ENCODE peak calls at places on chromosomes 5 and 9, in five cellular contexts. A is pancreas, R is caudate nucleus, I is body of pancreas, H is WERI-Rb-1. S is an unnamed sample.

GRCh38 chr5:143562935-143563334 is 159.4 kb upstream of the NR3C1 start:
- DNase-seq in A (peak; percentile 48), H (no peak), I (peak; percentile 62), R (no peak), S (peak; percentile 85)

GRCh38 chr9:70485273-70485858 is 70.9 kb upstream of the KLF9 start:
- DNase-seq in I (no peak), H (peak; percentile 22), R (no peak), A (no peak), S (peak; percentile 43)

GRCh38 chr5:69503144-69503488 is 10.5 kb downstream of the OCLN start:
- DNase-seq in I (no peak), A (no peak), H (no peak), R (no peak), S (no peak)

GRCh38 chr5:59238126-59238902 is 655.2 kb downstream of the PDE4D start:
- DNase-seq in A (no peak), I (no peak), R (no peak), H (no peak), S (no peak)

GRCh38 chr5:1782385-1783213 is 17.0 kb downstream of the MRPL36 start:
- DNase-seq in A (no peak), I (no peak), R (no peak), H (no peak), S (no peak)

GRCh38 chr9:114169029-114169939 is 13.9 kb downstream of the COL27A1 start:
- DNase-seq in H (peak; percentile 45), I (no peak), A (no peak), R (no peak), S (peak; percentile 69)

GRCh38 chr9:14131353-14132088 is 182.4 kb downstream of the NFIB start:
- DNase-seq in R (no peak), I (peak; percentile 22), A (no peak), H (no peak), S (no peak)

GRCh38 chr9:117184173-117184572 is 230.7 kb downstream of the ASTN2 start:
- DNase-seq in H (no peak), A (no peak), R (no peak), I (no peak), S (no peak)

GRCh38 chr9:105608685-105609598 is 51.0 kb downstream of the FKTN start:
- DNase-seq in A (no peak), H (no peak), R (no peak), I (no peak), S (peak; percentile 11)

GRCh38 chr5:134509308-134510040 is 16.0 kb upstream of the JADE2 start:
- DNase-seq in H (peak; percentile 89), R (no peak), I (peak; percentile 94), A (peak; percentile 68), S (no peak)

GRCh38 chr5:157253547-157253946 is 12.4 kb upstream of the CYFIP2 start:
- DNase-seq in I (peak; percentile 44), R (no peak), A (no peak), H (peak; percentile 39), S (peak; percentile 55)

GRCh38 chr9:137369911-137370630 is 52.9 kb downstream of the EXD3 start:
- DNase-seq in R (no peak), I (peak; percentile 12), H (peak; percentile 11), A (peak; percentile 10), S (no peak)

GRCh38 chr9:121650220-121651013 is 1.0 kb upstream of the DAB2IP start:
- DNase-seq in H (peak; percentile 99), I (peak; percentile 50), A (peak; percentile 67), R (no peak), S (no peak)

GRCh38 chr9:87036482-87036881 is 89.2 kb upstream of the GAS1 start:
- DNase-seq in H (no peak), A (no peak), R (no peak), I (no peak), S (no peak)

GRCh38 chr9:116432051-116432450 is 255.1 kb upstream of the TRIM32 start:
- DNase-seq in R (no peak), I (no peak), A (no peak), H (no peak), S (no peak)

GRCh38 chr5:10801931-10802674 is 41.1 kb upstream of the DAP start:
- DNase-seq in A (no peak), I (no peak), H (no peak), R (no peak), S (no peak)

GRCh38 chr5:180169246-180170110 is 39.5 kb downstream of the RASGEF1C start:
- DNase-seq in A (no peak), R (no peak), H (no peak), I (no peak), S (no peak)

GRCh38 chr5:151694035-151694485 is 7.3 kb upstream of the SPARC start:
- DNase-seq in A (no peak), I (no peak), R (peak; percentile 43), H (no peak), S (no peak)

GRCh38 chr5:95304706-95305105 is 19.8 kb upstream of the MCTP1 start:
- DNase-seq in H (no peak), A (no peak), I (no peak), R (no peak), S (no peak)

GRCh38 chr5:1156033-1156753 is 44.3 kb upstream of the SLC12A7 start:
- DNase-seq in I (no peak), H (no peak), A (no peak), R (no peak), S (no peak)

GRCh38 chr5:65924366-65925093 is 1.8 kb upstream of the ERBIN start:
- DNase-seq in I (no peak), R (no peak), A (no peak), H (peak; percentile 54), S (no peak)

GRCh38 chr5:59152701-59153245 is 569.9 kb downstream of the RAB3C start:
- DNase-seq in I (no peak), A (no peak), H (no peak), R (no peak), S (no peak)

GRCh38 chr5:136073714-136074113 is 44.9 kb downstream of the TGFBI start:
- DNase-seq in A (no peak), H (no peak), R (no peak), I (no peak), S (no peak)

GRCh38 chr5:68114641-68115040 is 100.9 kb upstream of the PIK3R1 start:
- DNase-seq in R (no peak), H (no peak), I (no peak), A (no peak), S (peak; percentile 75)

GRCh38 chr9:73683862-73684591 is 532.4 kb downstream of the ANXA1 start:
- DNase-seq in A (no peak), H (peak; percentile 30), I (no peak), R (no peak), S (peak; percentile 5)

GRCh38 chr9:99108131-99108530 is 3.2 kb downstream of the TGFBR1 start:
- DNase-seq in R (no peak), I (no peak), H (no peak), A (no peak), S (no peak)

GRCh38 chr9:99104459-99105151 is at the start of gene TGFBR1:
- DNase-seq in I (peak; percentile 92), R (peak; percentile 92), H (peak; percentile 97), A (peak; percentile 91), S (peak; percentile 82)

GRCh38 chr9:99103909-99104458 is 929 bp upstream of the TGFBR1 start:
- DNase-seq in R (peak; percentile 5), I (no peak), A (no peak), H (no peak), S (peak; percentile 18)

GRCh38 chr9:99105152-99106043 is 485 bp downstream of the TGFBR1 start:
- DNase-seq in I (peak; percentile 78), R (peak; percentile 8), H (peak; percentile 61), A (peak; percentile 84), S (peak; percentile 71)

DNA sequence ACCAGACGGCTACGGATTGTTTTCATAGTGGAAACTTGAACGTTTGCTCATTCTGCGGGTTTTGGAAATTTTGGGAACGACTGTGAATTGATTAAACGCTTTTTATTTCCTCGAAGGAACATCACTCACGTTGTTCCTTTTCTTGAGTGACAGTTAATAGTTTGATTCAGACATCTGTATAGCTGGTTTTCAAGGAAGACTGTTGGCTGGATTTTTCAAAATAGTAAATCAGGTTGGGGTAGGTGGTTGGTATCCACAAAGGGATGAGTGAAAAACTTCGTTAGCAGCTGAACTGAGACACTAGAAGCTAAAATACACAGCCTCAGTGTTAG is 1.1 kb downstream of the TGFBR1 start:
- DNase-seq in H (no peak), A (no peak), I (no peak), R (no peak), S (no peak)
- H3K27ac ChIP-seq in H (peak overlapping the region; percentile 84), A (peak overlapping the region; percentile 79), I (peak overlapping the region; percentile 85), R (peak overlapping the region; percentile 52), S (peak overlapping the region; percentile 95)

GRCh38 chr5:74575741-74576538 is 64.6 kb downstream of the ENC1 start:
- DNase-seq in I (no peak), H (no peak), A (no peak), R (no peak), S (peak; percentile 78)

GRCh38 chr5:74567351-74567870 is 73.1 kb downstream of the ENC1 start:
- DNase-seq in A (no peak), H (no peak), I (no peak), R (no peak), S (no peak)

GRCh38 chr5:74570250-74570649 is 70.3 kb downstream of the ENC1 start:
- DNase-seq in H (no peak), R (no peak), I (no peak), A (no peak), S (no peak)
- H3K27ac ChIP-seq in H (no peak overlapping the region), R (no peak overlapping the region), I (no peak overlapping the region), A (no peak overlapping the region), S (no peak overlapping the region)

DNA sequence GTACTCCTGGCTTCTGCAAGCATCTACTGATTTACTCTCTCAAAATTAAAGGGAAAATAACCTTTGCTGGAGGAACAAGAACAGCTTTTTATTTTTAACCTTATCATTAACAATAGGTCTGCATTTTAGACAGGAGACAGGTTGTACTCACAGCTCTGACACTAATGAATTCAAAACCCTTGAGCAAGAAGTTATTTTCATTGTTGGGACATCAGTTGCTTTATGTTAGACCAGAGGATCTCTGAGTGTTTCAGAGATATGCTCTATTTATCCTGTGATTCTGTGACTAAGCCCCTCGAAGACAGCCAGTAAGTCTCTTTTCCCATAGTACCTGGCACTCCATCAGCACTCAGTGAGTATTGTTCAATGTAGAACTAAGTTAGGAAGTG is 190.2 kb upstream of the PCSK5 start:
- DNase-seq in R (no peak), I (no peak), A (no peak), H (no peak), S (no peak)
- H3K27ac ChIP-seq in R (no peak overlapping the region), I (no peak overlapping the region), A (no peak overlapping the region), H (no peak overlapping the region), S (no peak overlapping the region)

GRCh38 chr9:27532046-27532445 is 2.4 kb upstream of the MOB3B start:
- DNase-seq in H (no peak), R (no peak), I (no peak), A (no peak), S (no peak)

GRCh38 chr9:27535701-27536118 is 6.1 kb upstream of the MOB3B start:
- DNase-seq in A (no peak), I (no peak), R (no peak), H (no peak), S (no peak)

GRCh38 chr9:27534658-27535209 is 5.1 kb upstream of the MOB3B start:
- DNase-seq in R (no peak), I (no peak), A (no peak), H (no peak), S (no peak)

GRCh38 chr9:27536168-27536567 is 6.6 kb upstream of the MOB3B start:
- DNase-seq in A (no peak), I (no peak), H (no peak), R (no peak), S (no peak)

DNA sequence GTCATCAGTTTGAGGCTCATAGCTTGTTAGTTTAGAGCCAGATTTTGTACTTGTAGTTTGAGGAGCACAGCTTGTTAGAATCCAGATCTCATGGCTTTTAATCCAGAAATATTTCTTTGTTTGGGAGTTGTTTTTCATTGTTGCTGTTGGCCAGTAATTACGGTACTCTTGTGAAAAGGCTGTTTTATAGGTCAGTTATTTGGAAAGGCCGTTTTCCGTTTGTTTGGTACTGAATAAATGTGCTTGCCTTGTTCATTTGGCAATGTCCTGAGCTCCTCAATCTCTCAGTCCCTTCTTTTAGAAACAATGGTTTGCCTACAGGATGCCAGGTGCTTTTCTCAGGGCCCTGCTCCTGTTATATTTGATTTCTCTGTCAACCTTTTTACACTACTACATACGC is 4.5 kb upstream of the MOB3B start:
- DNase-seq in R (no peak), H (no peak), A (no peak), I (no peak), S (no peak)
- H3K27ac ChIP-seq in R (peak overlapping the region; percentile 86), H (no peak overlapping the region), A (no peak overlapping the region), I (no peak overlapping the region), S (no peak overlapping the region)